ENCODE peak calls at places on chromosomes 5 and 9, in ten cellular contexts. One of them, this sample, is unnamed.

GRCh38 chr9:96113045-96113444 is 188.9 kb downstream of the HSD17B3 start:
- DNase-seq in fibroblast of pulmonary artery: no peak
- DNase-seq in ovary: no peak
- DNase-seq in kidney: no peak
- DNase-seq in HCT116: no peak
- DNase-seq in fibroblast of lung: no peak
- DNase-seq in neural progenitor cell: no peak
- DNase-seq in upper lobe of right lung: no peak
- DNase-seq in body of pancreas: no peak
- DNase-seq in WERI-Rb-1: peak
- DNase-seq in this sample: no peak

GRCh38 chr5:81924467-81924866 is 47.4 kb upstream of the ATG10 start:
- DNase-seq in fibroblast of pulmonary artery: no peak
- DNase-seq in ovary: no peak
- DNase-seq in kidney: no peak
- DNase-seq in HCT116: no peak
- DNase-seq in fibroblast of lung: no peak
- DNase-seq in neural progenitor cell: peak
- DNase-seq in upper lobe of right lung: no peak
- DNase-seq in body of pancreas: no peak
- DNase-seq in WERI-Rb-1: no peak
- DNase-seq in this sample: no peak

GRCh38 chr9:133513214-133514088 is 11.3 kb downstream of the MYMK start:
- DNase-seq in fibroblast of pulmonary artery: no peak
- DNase-seq in ovary: peak
- DNase-seq in kidney: peak
- DNase-seq in HCT116: no peak
- DNase-seq in fibroblast of lung: no peak
- DNase-seq in neural progenitor cell: no peak
- DNase-seq in upper lobe of right lung: no peak
- DNase-seq in body of pancreas: peak
- DNase-seq in WERI-Rb-1: peak
- DNase-seq in this sample: no peak

GRCh38 chr9:73121375-73121935 is 30.2 kb upstream of the ANXA1 start:
- DNase-seq in fibroblast of pulmonary artery: no peak
- DNase-seq in ovary: no peak
- DNase-seq in kidney: no peak
- DNase-seq in HCT116: no peak
- DNase-seq in fibroblast of lung: no peak
- DNase-seq in neural progenitor cell: no peak
- DNase-seq in upper lobe of right lung: no peak
- DNase-seq in body of pancreas: no peak
- DNase-seq in WERI-Rb-1: no peak
- DNase-seq in this sample: peak

GRCh38 chr9:136595245-136596218 is 49.7 kb upstream of the NOTCH1 start:
- DNase-seq in fibroblast of pulmonary artery: no peak
- DNase-seq in ovary: no peak
- DNase-seq in kidney: peak
- DNase-seq in HCT116: no peak
- DNase-seq in fibroblast of lung: no peak
- DNase-seq in neural progenitor cell: peak
- DNase-seq in upper lobe of right lung: no peak
- DNase-seq in body of pancreas: no peak
- DNase-seq in WERI-Rb-1: no peak
- DNase-seq in this sample: no peak

GRCh38 chr5:30197662-30198061 is 995.8 kb upstream of the CDH6 start:
- DNase-seq in fibroblast of pulmonary artery: no peak
- DNase-seq in ovary: no peak
- DNase-seq in kidney: no peak
- DNase-seq in HCT116: no peak
- DNase-seq in fibroblast of lung: no peak
- DNase-seq in neural progenitor cell: no peak
- DNase-seq in upper lobe of right lung: no peak
- DNase-seq in body of pancreas: no peak
- DNase-seq in WERI-Rb-1: peak
- DNase-seq in this sample: no peak

GRCh38 chr5:87924451-87924850 is 344.2 kb downstream of the TMEM161B start:
- DNase-seq in fibroblast of pulmonary artery: no peak
- DNase-seq in ovary: no peak
- DNase-seq in kidney: no peak
- DNase-seq in HCT116: no peak
- DNase-seq in fibroblast of lung: no peak
- DNase-seq in neural progenitor cell: no peak
- DNase-seq in upper lobe of right lung: no peak
- DNase-seq in body of pancreas: no peak
- DNase-seq in WERI-Rb-1: no peak
- DNase-seq in this sample: peak

GRCh38 chr5:133794066-133794465 is 174.4 kb downstream of the C5orf15 start:
- DNase-seq in fibroblast of pulmonary artery: no peak
- DNase-seq in ovary: no peak
- DNase-seq in kidney: no peak
- DNase-seq in HCT116: no peak
- DNase-seq in fibroblast of lung: no peak
- DNase-seq in neural progenitor cell: no peak
- DNase-seq in upper lobe of right lung: no peak
- DNase-seq in body of pancreas: no peak
- DNase-seq in WERI-Rb-1: no peak
- DNase-seq in this sample: no peak

GRCh38 chr5:36090033-36090432 is 23.4 kb upstream of the UGT3A2 start:
- DNase-seq in fibroblast of pulmonary artery: peak
- DNase-seq in ovary: no peak
- DNase-seq in kidney: no peak
- DNase-seq in HCT116: peak
- DNase-seq in fibroblast of lung: peak
- DNase-seq in neural progenitor cell: peak
- DNase-seq in upper lobe of right lung: no peak
- DNase-seq in body of pancreas: no peak
- DNase-seq in WERI-Rb-1: peak
- DNase-seq in this sample: peak

GRCh38 chr9:129472651-129473102 is 148.2 kb downstream of the C9orf50 start:
- DNase-seq in fibroblast of pulmonary artery: no peak
- DNase-seq in ovary: no peak
- DNase-seq in kidney: no peak
- DNase-seq in HCT116: no peak
- DNase-seq in fibroblast of lung: no peak
- DNase-seq in neural progenitor cell: no peak
- DNase-seq in upper lobe of right lung: no peak
- DNase-seq in body of pancreas: no peak
- DNase-seq in WERI-Rb-1: no peak
- DNase-seq in this sample: no peak

GRCh38 chr9:111056554-111056953 is 18.3 kb upstream of the LPAR1 start:
- DNase-seq in fibroblast of pulmonary artery: peak
- DNase-seq in ovary: no peak
- DNase-seq in kidney: no peak
- DNase-seq in HCT116: no peak
- DNase-seq in fibroblast of lung: peak
- DNase-seq in neural progenitor cell: no peak
- DNase-seq in upper lobe of right lung: no peak
- DNase-seq in body of pancreas: no peak
- DNase-seq in WERI-Rb-1: no peak
- DNase-seq in this sample: no peak

GRCh38 chr9:7780261-7780988 is 19.2 kb downstream of the DMAC1 start:
- DNase-seq in fibroblast of pulmonary artery: peak
- DNase-seq in ovary: no peak
- DNase-seq in kidney: no peak
- DNase-seq in HCT116: no peak
- DNase-seq in fibroblast of lung: peak
- DNase-seq in neural progenitor cell: peak
- DNase-seq in upper lobe of right lung: no peak
- DNase-seq in body of pancreas: no peak
- DNase-seq in WERI-Rb-1: peak
- DNase-seq in this sample: peak

GRCh38 chr5:72517961-72518690 is 10.9 kb upstream of the ZNF366 start:
- DNase-seq in fibroblast of pulmonary artery: no peak
- DNase-seq in ovary: no peak
- DNase-seq in kidney: no peak
- DNase-seq in HCT116: no peak
- DNase-seq in fibroblast of lung: peak
- DNase-seq in neural progenitor cell: peak
- DNase-seq in upper lobe of right lung: peak
- DNase-seq in body of pancreas: peak
- DNase-seq in WERI-Rb-1: no peak
- DNase-seq in this sample: no peak

GRCh38 chr9:124779368-124780059 is 2.6 kb downstream of the OLFML2A start:
- DNase-seq in fibroblast of pulmonary artery: peak
- DNase-seq in ovary: peak
- DNase-seq in kidney: peak
- DNase-seq in HCT116: no peak
- DNase-seq in fibroblast of lung: peak
- DNase-seq in neural progenitor cell: peak
- DNase-seq in upper lobe of right lung: peak
- DNase-seq in body of pancreas: no peak
- DNase-seq in WERI-Rb-1: peak
- DNase-seq in this sample: peak

GRCh38 chr9:77601476-77602056 is 46.6 kb downstream of the GNA14 start:
- DNase-seq in fibroblast of pulmonary artery: no peak
- DNase-seq in ovary: no peak
- DNase-seq in kidney: no peak
- DNase-seq in HCT116: no peak
- DNase-seq in fibroblast of lung: no peak
- DNase-seq in neural progenitor cell: no peak
- DNase-seq in upper lobe of right lung: no peak
- DNase-seq in body of pancreas: no peak
- DNase-seq in WERI-Rb-1: no peak
- DNase-seq in this sample: no peak

GRCh38 chr9:133759946-133760345 is 21.8 kb upstream of the SARDH start:
- DNase-seq in fibroblast of pulmonary artery: no peak
- DNase-seq in ovary: peak
- DNase-seq in kidney: peak
- DNase-seq in HCT116: no peak
- DNase-seq in fibroblast of lung: no peak
- DNase-seq in neural progenitor cell: no peak
- DNase-seq in upper lobe of right lung: peak
- DNase-seq in body of pancreas: no peak
- DNase-seq in WERI-Rb-1: no peak
- DNase-seq in this sample: no peak

GRCh38 chr5:150497989-150498317 is 10.0 kb upstream of the NDST1 start:
- DNase-seq in fibroblast of pulmonary artery: no peak
- DNase-seq in ovary: no peak
- DNase-seq in kidney: no peak
- DNase-seq in HCT116: no peak
- DNase-seq in fibroblast of lung: no peak
- DNase-seq in neural progenitor cell: no peak
- DNase-seq in upper lobe of right lung: no peak
- DNase-seq in body of pancreas: no peak
- DNase-seq in WERI-Rb-1: no peak
- DNase-seq in this sample: no peak
- H3K4me3 ChIP-seq in fibroblast of pulmonary artery: no peak
- H3K4me3 ChIP-seq in ovary: no peak
- H3K4me3 ChIP-seq in kidney: no peak
- H3K4me3 ChIP-seq in HCT116: peak
- H3K4me3 ChIP-seq in fibroblast of lung: peak
- H3K4me3 ChIP-seq in neural progenitor cell: peak
- H3K4me3 ChIP-seq in upper lobe of right lung: no peak
- H3K4me3 ChIP-seq in body of pancreas: no peak
- H3K4me3 ChIP-seq in WERI-Rb-1: no peak
- H3K4me3 ChIP-seq in this sample: peak

GRCh38 chr5:143023447-143024096 is 253.4 kb downstream of the ARHGAP26 start:
- DNase-seq in fibroblast of pulmonary artery: no peak
- DNase-seq in ovary: peak
- DNase-seq in kidney: no peak
- DNase-seq in HCT116: no peak
- DNase-seq in fibroblast of lung: peak
- DNase-seq in neural progenitor cell: peak
- DNase-seq in upper lobe of right lung: no peak
- DNase-seq in body of pancreas: peak
- DNase-seq in WERI-Rb-1: no peak
- DNase-seq in this sample: no peak
- TF ChIP-seq CTCF in fibroblast of pulmonary artery: peak
- TF ChIP-seq CTCF in ovary: no peak
- TF ChIP-seq CTCF in kidney: no peak
- TF ChIP-seq CTCF in HCT116: no peak
- TF ChIP-seq CTCF in fibroblast of lung: peak
- TF ChIP-seq CTCF in neural progenitor cell: no peak
- TF ChIP-seq CTCF in upper lobe of right lung: peak
- TF ChIP-seq CTCF in body of pancreas: no peak
- TF ChIP-seq CTCF in WERI-Rb-1: no peak
- TF ChIP-seq CTCF in this sample: no peak

DNA sequence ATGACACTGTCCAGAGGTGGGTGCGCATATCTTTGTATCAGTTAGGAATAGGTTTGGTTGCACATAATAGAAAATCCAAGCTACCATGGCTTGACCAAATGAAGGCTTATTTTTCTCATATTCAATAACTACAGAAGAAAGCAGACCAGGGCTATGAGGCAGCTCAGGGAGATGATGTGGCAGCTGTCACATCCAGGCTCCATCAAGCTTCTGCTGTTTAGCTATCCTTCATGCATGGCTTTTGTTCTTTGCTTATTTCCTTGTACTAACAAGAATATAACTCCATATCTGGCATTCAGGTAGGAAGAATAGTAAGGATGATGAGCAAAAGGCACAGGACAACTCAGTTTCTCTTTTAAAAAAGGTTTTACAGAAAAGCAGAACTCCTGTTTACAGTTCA is 336.1 kb downstream of the MLLT3 start:
- DNase-seq in fibroblast of pulmonary artery: no peak
- DNase-seq in ovary: no peak
- DNase-seq in kidney: no peak
- DNase-seq in HCT116: no peak
- DNase-seq in fibroblast of lung: no peak
- DNase-seq in neural progenitor cell: no peak
- DNase-seq in upper lobe of right lung: no peak
- DNase-seq in body of pancreas: no peak
- DNase-seq in WERI-Rb-1: no peak
- DNase-seq in this sample: no peak
- H3K4me3 ChIP-seq in fibroblast of pulmonary artery: no peak
- H3K4me3 ChIP-seq in ovary: no peak
- H3K4me3 ChIP-seq in kidney: no peak
- H3K4me3 ChIP-seq in HCT116: no peak
- H3K4me3 ChIP-seq in fibroblast of lung: no peak
- H3K4me3 ChIP-seq in neural progenitor cell: no peak
- H3K4me3 ChIP-seq in upper lobe of right lung: no peak
- H3K4me3 ChIP-seq in body of pancreas: no peak
- H3K4me3 ChIP-seq in WERI-Rb-1: no peak
- H3K4me3 ChIP-seq in this sample: no peak

GRCh38 chr9:12554636-12555035 is 138.5 kb upstream of the TYRP1 start:
- DNase-seq in fibroblast of pulmonary artery: peak
- DNase-seq in ovary: no peak
- DNase-seq in kidney: no peak
- DNase-seq in HCT116: no peak
- DNase-seq in fibroblast of lung: peak
- DNase-seq in neural progenitor cell: peak
- DNase-seq in upper lobe of right lung: no peak
- DNase-seq in body of pancreas: peak
- DNase-seq in WERI-Rb-1: peak
- DNase-seq in this sample: peak
- TF ChIP-seq CTCF in fibroblast of pulmonary artery: peak
- TF ChIP-seq CTCF in ovary: no peak
- TF ChIP-seq CTCF in kidney: no peak
- TF ChIP-seq CTCF in HCT116: no peak
- TF ChIP-seq CTCF in fibroblast of lung: peak
- TF ChIP-seq CTCF in neural progenitor cell: peak
- TF ChIP-seq CTCF in upper lobe of right lung: no peak
- TF ChIP-seq CTCF in body of pancreas: no peak
- TF ChIP-seq CTCF in WERI-Rb-1: peak
- TF ChIP-seq CTCF in this sample: peak

DNA sequence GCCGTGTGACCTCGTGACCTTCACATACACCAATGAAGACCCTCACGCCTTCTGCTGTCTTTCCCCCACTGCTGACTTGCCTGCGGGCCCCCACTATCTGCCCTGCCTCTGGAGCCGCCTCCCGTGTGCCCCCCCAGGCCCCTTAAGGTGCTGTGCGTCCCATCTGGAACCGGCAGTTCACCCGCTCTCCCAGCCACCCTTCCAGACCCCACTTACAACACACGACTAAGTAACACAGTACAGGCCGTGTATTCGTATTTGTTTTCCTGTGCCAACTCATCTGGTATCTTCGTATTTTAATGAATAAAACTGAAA is 21.7 kb upstream of the TERT start:
- DNase-seq in fibroblast of pulmonary artery: no peak
- DNase-seq in ovary: no peak
- DNase-seq in kidney: no peak
- DNase-seq in HCT116: no peak
- DNase-seq in fibroblast of lung: no peak
- DNase-seq in neural progenitor cell: no peak
- DNase-seq in upper lobe of right lung: no peak
- DNase-seq in body of pancreas: no peak
- DNase-seq in WERI-Rb-1: no peak
- DNase-seq in this sample: no peak
- H3K4me3 ChIP-seq in fibroblast of pulmonary artery: no peak
- H3K4me3 ChIP-seq in ovary: no peak
- H3K4me3 ChIP-seq in kidney: no peak
- H3K4me3 ChIP-seq in HCT116: no peak
- H3K4me3 ChIP-seq in fibroblast of lung: no peak
- H3K4me3 ChIP-seq in neural progenitor cell: no peak
- H3K4me3 ChIP-seq in upper lobe of right lung: no peak
- H3K4me3 ChIP-seq in body of pancreas: no peak
- H3K4me3 ChIP-seq in WERI-Rb-1: no peak
- H3K4me3 ChIP-seq in this sample: no peak

This sample was measured in epithelial cell of esophagus.